ENCODE peak calls at places on chromosomes 6 and 20, in ten cellular contexts. Z is fibroblast of lung, S is AG04449, N is foreskin fibroblast, U is AG09319, K is mesothelial cell of epicardium, H is uterus, F is RWPE1, Y is WTC11, M is MCF 10A. L is an unnamed sample.

GRCh38 chr6:113680351-113680750 is 176.8 kb upstream of the MARCKS start:
- DNase-seq in Z (no peak), K (no peak), U (no peak), N (no peak), F (no peak), S (no peak), Y (no peak), H (no peak), M (no peak), L (no peak)

GRCh38 chr6:148064406-148065134 is 278.1 kb upstream of the SASH1 start:
- DNase-seq in Y (no peak), F (no peak), S (peak; percentile 72), Z (peak; percentile 89), K (no peak), N (no peak), M (peak; percentile 30), H (no peak), U (no peak), L (no peak)

GRCh38 chr20:47117789-47118188 is 223.1 kb downstream of the EYA2 start:
- DNase-seq in F (no peak), K (no peak), H (no peak), S (no peak), Y (no peak), N (no peak), M (no peak), U (no peak), Z (peak; percentile 35), L (no peak)

GRCh38 chr6:4581468-4582420 is 194.5 kb upstream of the CDYL start:
- DNase-seq in N (peak; percentile 67), H (no peak), K (no peak), U (peak; percentile 40), M (peak; percentile 52), Z (peak; percentile 98), F (no peak), Y (no peak), S (peak; percentile 93), L (peak; percentile 47)

GRCh38 chr6:97813881-97814280 is 530.9 kb upstream of the MMS22L start:
- DNase-seq in Y (peak; percentile 12), K (no peak), Z (no peak), F (no peak), M (no peak), U (no peak), H (no peak), N (no peak), S (no peak), L (no peak)

GRCh38 chr20:38831995-38832620 is 26.6 kb downstream of the PPP1R16B start:
- DNase-seq in F (no peak), N (no peak), Y (no peak), S (no peak), K (no peak), H (no peak), Z (no peak), M (no peak), U (no peak), L (no peak)

GRCh38 chr6:157089258-157089657 is 234.1 kb downstream of the TMEM242 start:
- DNase-seq in Z (peak; percentile 52), K (no peak), F (no peak), Y (peak; percentile 70), H (no peak), S (peak; percentile 7), N (peak; percentile 55), M (no peak), U (peak; percentile 41), L (peak; percentile 60)

GRCh38 chr20:38211200-38212097 is 46.4 kb upstream of the TGM2 start:
- DNase-seq in Y (no peak), S (no peak), U (no peak), H (no peak), M (peak; percentile 66), Z (no peak), F (no peak), K (no peak), N (no peak), L (no peak)

GRCh38 chr6:16706029-16706428 is 55.2 kb downstream of the ATXN1 start:
- DNase-seq in Z (no peak), M (no peak), S (no peak), K (no peak), F (no peak), U (no peak), H (no peak), N (no peak), Y (no peak), L (no peak)

GRCh38 chr6:142384455-142385332 is 82.9 kb downstream of the ADGRG6 start:
- DNase-seq in H (no peak), N (peak; percentile 53), K (no peak), M (no peak), F (no peak), S (no peak), Y (no peak), Z (peak; percentile 76), U (no peak), L (no peak)

GRCh38 chr6:127186889-127187288 is 68.4 kb downstream of the RSPO3 start:
- DNase-seq in K (no peak), Z (no peak), U (no peak), S (no peak), M (peak; percentile 53), H (peak; percentile 24), Y (peak; percentile 81), F (no peak), N (no peak), L (peak; percentile 67)

GRCh38 chr6:107604549-107604948 is 114.6 kb downstream of the SOBP start:
- DNase-seq in F (no peak), Z (no peak), U (no peak), K (no peak), H (no peak), M (no peak), Y (peak; percentile 64), N (no peak), S (no peak), L (no peak)

DNA sequence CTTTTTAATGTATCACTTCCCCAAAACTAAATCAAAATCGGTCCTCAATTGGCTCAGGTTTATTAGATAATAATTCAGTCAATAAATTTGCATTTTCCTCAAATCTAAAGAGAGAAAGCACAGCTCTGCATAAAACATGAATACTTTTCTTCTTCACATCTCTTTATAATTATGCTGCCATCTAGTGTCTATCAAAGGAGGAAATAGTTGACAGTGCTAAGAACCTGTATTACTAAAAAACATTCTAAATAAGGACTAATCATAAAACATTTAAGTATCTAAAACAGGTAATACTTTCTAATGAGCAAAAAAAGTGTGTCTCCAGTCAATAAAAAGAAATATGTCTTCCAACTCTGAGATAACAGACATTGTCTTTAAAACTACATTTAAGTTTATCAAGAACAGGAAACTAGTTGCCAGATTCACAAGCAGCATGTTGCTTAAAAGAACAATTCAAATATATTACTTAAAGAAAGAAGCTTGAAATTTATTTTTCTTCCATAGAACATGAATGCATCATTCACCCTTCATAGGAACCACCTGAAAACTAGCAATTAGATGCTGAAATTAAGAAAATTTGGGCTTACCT is 56.5 kb upstream of the DST start:
- DNase-seq in S (no peak), U (no peak), F (peak; percentile 27), H (no peak), Z (no peak), K (no peak), N (peak; percentile 53), Y (no peak), M (peak; percentile 46), L (no peak)
- TF ChIP-seq CTCF in S (peak; percentile 30), U (peak; percentile 48), F (peak; percentile 73), H (peak; percentile 29), Z (peak; percentile 40), K (peak; percentile 43), N (peak; percentile 28), Y (no peak), M (peak; percentile 37), L (peak; percentile 20)

DNA sequence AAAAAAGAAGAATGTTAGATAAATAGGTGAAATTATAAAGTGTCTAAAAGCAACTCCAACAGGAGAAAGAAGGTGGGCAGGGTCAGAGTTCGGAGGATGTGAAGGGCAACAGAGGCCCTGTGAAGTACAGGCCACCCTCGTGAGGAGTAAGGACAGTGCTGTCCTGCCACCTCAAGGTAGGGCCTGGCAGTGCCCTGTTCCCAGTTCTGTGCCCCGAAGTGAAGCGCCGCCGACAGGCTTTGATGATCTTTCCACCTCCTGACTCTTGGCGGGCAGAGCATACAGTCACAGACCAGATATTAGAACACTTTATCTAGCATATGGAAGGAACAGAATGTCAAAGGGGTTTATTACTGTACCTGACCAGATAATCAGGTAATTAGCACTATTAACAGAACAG is 75.8 kb downstream of the GJA10 start:
- DNase-seq in F (no peak), M (no peak), N (no peak), Z (no peak), H (no peak), Y (no peak), K (no peak), S (no peak), U (no peak), L (no peak)
- TF ChIP-seq CTCF in F (no peak), M (no peak), N (no peak), Z (no peak), H (no peak), Y (no peak), K (no peak), S (no peak), U (no peak), L (no peak)

GRCh38 chr6:37565267-37566208 is 65.8 kb upstream of the CCDC167 start:
- DNase-seq in Z (peak; percentile 31), S (no peak), F (no peak), K (peak; percentile 34), N (no peak), M (no peak), H (no peak), Y (peak; percentile 79), U (no peak), L (peak; percentile 63)
- TF ChIP-seq CTCF in Z (no peak), S (peak; percentile 19), F (no peak), K (no peak), N (peak; percentile 9), M (no peak), H (no peak), Y (no peak), U (no peak), L (no peak)

DNA sequence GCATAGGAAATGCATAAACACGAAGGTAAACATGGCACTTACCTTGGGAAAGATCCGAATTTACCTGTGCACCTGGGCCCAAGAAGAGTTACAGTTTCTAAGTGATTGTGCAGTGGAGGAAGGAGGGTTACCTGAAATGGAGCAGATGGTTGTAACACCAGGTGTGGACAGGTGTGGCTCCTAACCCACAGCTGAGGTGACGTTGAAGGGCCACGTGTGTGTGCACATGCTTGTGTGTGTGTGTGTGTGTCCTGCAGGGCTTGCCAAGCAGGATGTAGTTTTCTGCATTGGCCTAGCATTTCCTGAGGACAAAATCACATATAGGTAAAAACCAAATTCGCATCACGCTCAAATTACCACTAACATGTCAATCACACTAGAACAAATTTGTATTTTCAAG is 240.8 kb downstream of the ANKRD60 start:
- DNase-seq in N (no peak), U (no peak), F (no peak), M (no peak), S (no peak), Z (no peak), H (no peak), K (no peak), Y (no peak), L (no peak)
- TF ChIP-seq CTCF in N (no peak), U (no peak), F (no peak), M (no peak), S (no peak), Z (no peak), H (no peak), K (no peak), Y (no peak), L (no peak)

DNA sequence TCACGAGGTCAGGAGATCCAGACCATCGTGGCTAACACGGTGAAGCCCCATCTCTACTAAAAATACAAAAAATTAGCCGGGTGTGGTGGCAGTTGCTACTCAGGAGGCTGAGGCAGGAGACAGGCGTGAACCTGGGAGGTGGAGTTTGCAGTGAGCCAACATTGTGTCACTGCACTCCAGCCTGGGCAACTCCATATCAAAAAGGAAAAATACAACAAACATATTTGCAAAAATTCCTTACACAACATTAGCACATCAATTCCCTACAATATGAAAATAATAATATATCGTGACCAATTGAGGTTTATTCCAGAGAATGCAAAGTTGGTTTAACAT is 38.8 kb upstream of the PLEKHG1 start:
- DNase-seq in N (no peak), H (no peak), Y (no peak), F (no peak), M (peak; percentile 8), U (no peak), Z (no peak), S (no peak), K (no peak), L (no peak)
- TF ChIP-seq CTCF in N (no peak), H (no peak), Y (no peak), F (no peak), M (no peak), U (no peak), Z (no peak), S (no peak), K (no peak), L (no peak)